ENCODE peak calls at places on chromosomes 4 and X, in six cellular contexts. O, X, B, Q, H and J are unnamed samples. For H3K36me3 and H3K4me1, the result is how much of the 10 kb centered on the place peaks cover.

GRCh38 chr4:86306816-86307215 is 53.0 kb downstream of the MAPK10 start:
- DNase-seq in O (no peak), X (no peak), B (peak), Q (no peak), H (no peak), J (no peak)

GRCh38 chr4:187141101-187141500 is 417.4 kb upstream of the FAT1 start:
- DNase-seq in O (no peak), X (no peak), B (no peak), Q (no peak), H (no peak), J (no peak)

GRCh38 chrX:131783555-131784338 is 239.4 kb upstream of the STK26 start:
- DNase-seq in O (no peak), X (no peak), B (peak), Q (peak), H (no peak), J (no peak)

GRCh38 chr4:184573701-184574100 is 75.5 kb downstream of the CASP3 start:
- DNase-seq in O (no peak), X (no peak), B (no peak), Q (no peak), H (no peak), J (no peak)

GRCh38 chr4:73019462-73020047 is 50.0 kb downstream of the COX18 start:
- DNase-seq in O (peak), X (no peak), B (peak), Q (peak), H (no peak), J (no peak)

GRCh38 chrX:130024127-130024526 is 41.7 kb downstream of the BCORL1 start:
- DNase-seq in O (peak), X (peak), B (peak), Q (no peak), H (peak), J (peak)

GRCh38 chrX:9310596-9310995 is 154.3 kb upstream of the TBL1X start:
- DNase-seq in O (no peak), X (no peak), B (no peak), Q (no peak), H (no peak), J (no peak)

GRCh38 chr4:75666299-75666698 is 6.9 kb downstream of the G3BP2 start:
- DNase-seq in O (no peak), X (no peak), B (no peak), Q (no peak), H (no peak), J (no peak)

GRCh38 chr4:136558940-136559494 is 973.3 kb downstream of the PCDH18 start:
- DNase-seq in O (no peak), X (no peak), B (no peak), Q (no peak), H (no peak), J (no peak)

GRCh38 chr4:119286377-119287002 is 35.4 kb downstream of the FABP2 start:
- DNase-seq in O (peak), X (no peak), B (peak), Q (no peak), H (peak), J (no peak)

GRCh38 chr4:108342325-108342986 is 173.7 kb upstream of the LEF1 start:
- DNase-seq in O (no peak), X (no peak), B (no peak), Q (no peak), H (no peak), J (no peak)

GRCh38 chr4:146329042-146329716 is 114.8 kb downstream of the REELD1 start:
- DNase-seq in O (no peak), X (no peak), B (peak), Q (peak), H (no peak), J (no peak)

GRCh38 chrX:13851996-13852695 is 35.3 kb upstream of the GPM6B start:
- DNase-seq in O (no peak), X (no peak), B (no peak), Q (no peak), H (no peak), J (no peak)

GRCh38 chrX:46325312-46325877 is 219.8 kb downstream of the ZNF674 start:
- DNase-seq in O (no peak), X (no peak), B (peak), Q (no peak), H (no peak), J (no peak)

GRCh38 chr4:88659890-88660208 is 37.8 kb downstream of the NAP1L5 start:
- DNase-seq in O (no peak), X (no peak), B (no peak), Q (no peak), H (no peak), J (no peak)

GRCh38 chr4:72631296-72631695 is 62.3 kb upstream of the ADAMTS3 start:
- DNase-seq in O (peak), X (peak), B (no peak), Q (no peak), H (no peak), J (no peak)

GRCh38 chr4:140099993-140100392 is 54.0 kb downstream of the MAML3 start:
- DNase-seq in O (peak), X (peak), B (peak), Q (no peak), H (peak), J (no peak)

GRCh38 chr4:172601195-172601594 is 567.4 kb upstream of the GALNT7 start:
- DNase-seq in O (no peak), X (no peak), B (peak), Q (no peak), H (no peak), J (peak)

GRCh38 chrX:42149786-42150185 is 226.4 kb upstream of the CASK start:
- DNase-seq in O (no peak), X (no peak), B (no peak), Q (no peak), H (no peak), J (no peak)

GRCh38 chr4:67550491-67551256 is 5.4 kb upstream of the CENPC start:
- DNase-seq in O (no peak), X (no peak), B (no peak), Q (no peak), H (no peak), J (no peak)

GRCh38 chr4:107666134-107666533 is 53.9 kb downstream of the PAPSS1 start:
- DNase-seq in O (no peak), X (no peak), B (peak), Q (no peak), H (no peak), J (no peak)

GRCh38 chrX:26373829-26374228 is 157.9 kb downstream of the MAGEB5 start:
- DNase-seq in O (no peak), X (no peak), B (no peak), Q (no peak), H (no peak), J (no peak)

DNA sequence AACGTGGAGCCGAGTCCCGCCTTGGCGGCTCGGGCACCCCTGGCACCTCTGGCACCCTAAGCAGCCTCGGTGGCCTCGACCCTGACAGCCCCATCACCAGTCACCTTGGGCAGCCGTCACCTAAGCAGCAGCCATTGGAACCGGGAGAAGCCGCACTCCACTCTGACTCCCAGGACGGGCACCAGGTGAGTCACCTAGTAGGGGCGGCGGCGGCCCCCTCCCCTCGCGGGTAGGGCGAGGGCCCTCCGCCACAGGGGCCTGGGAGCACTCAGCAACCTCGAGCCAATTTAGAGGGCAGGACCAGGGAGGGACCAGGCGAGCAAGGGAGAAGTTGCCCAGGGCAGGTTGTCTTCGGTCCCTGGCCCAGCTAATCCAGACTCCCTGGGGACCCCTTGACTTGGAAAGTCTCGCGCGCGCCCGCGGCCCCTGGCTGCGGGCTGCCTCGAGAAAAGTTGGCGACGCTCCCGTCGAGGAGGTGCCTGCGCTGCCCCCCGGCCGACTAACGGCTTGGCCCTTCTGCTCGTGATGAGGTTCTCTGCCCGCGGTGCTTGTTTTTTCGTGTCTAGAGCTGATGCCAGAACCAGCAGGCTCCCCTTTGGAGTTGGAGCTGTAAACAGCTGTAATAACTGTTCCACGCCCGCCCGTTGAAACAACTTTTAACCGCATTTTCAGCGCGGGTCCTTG is 749 bp downstream of the EDA start:
- DNase-seq in O (peak), X (peak), B (peak), Q (no peak), H (peak), J (no peak)
- H3K4me3 ChIP-seq in O (peak), X (peak), B (peak), Q (peak), H (peak), J (peak)

DNA sequence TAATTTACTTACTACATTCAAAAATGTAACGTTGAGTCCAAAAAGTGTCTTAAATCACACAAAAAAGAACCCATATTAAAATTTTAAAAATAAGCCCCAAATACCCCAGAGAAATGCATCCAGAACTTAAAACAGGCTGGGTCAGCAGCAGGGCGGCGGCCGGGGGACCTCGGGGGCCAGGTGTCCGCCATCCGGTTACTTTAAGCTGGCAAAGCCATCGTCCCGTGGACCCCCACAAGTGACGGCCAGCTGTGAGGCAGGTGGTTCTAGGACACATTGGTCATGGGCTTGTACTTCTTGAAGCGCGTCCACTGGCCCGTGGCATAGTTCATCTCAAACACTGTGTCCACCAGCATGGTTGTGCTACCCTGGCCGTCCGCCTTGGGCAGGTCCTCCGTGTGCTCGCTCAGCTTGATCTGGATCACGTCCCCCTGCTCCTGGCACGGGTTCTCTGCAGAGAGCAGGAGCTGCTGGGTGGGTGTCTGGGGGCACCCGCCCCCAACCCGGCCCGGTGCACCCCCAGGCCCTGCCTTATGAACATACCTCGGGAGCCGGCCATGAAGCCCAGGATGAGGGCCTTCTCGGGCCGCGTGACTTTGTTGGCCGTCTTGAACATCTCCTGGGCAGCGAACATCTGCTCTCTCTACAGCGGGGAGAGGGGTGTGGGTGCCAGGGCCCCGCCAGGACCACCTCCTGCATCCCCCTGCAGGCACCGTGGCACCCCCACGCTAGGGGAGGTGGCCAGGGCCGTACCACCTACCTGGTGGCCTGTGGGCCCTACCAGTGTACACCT is 25.5 kb downstream of the NELFA start:
- DNase-seq in O (no peak), X (no peak), B (no peak), Q (no peak), H (no peak), J (no peak)
- H3K36me3 ChIP-seq in O (under half), X (half or more), B (half or more), Q (under half), H (under half), J (half or more)

DNA sequence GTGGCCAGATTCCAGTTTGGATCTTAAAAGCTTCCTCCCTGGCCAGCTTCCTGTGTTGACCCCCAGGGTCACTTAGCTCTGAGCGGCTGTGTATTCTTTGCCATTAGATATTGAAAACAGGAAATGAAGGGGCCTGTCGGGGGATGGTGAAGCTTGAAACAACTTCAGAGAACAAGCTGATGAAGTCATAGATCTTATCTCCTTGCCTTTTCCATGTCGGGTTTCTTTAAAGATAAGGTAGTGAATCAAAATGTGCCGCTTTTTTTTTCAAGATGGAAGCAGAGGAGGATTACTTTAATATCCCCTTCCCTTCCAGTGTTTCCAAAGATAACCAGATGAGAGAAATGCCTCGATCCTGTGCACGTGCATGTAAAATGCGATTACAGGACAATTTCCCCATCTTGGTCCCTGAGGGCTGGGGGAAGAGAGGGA is 508.5 kb downstream of the MID1IP1 start:
- DNase-seq in O (peak), X (peak), B (peak), Q (no peak), H (peak), J (no peak)
- H3K4me1 ChIP-seq in O (under half), X (under half), B (under half), Q (under half), H (under half), J (under half)

GRCh38 chr4:180669637-180670036 is 1573.6 kb upstream of the TENM3 start:
- DNase-seq in O (no peak), X (no peak), B (no peak), Q (no peak), H (no peak), J (no peak)

GRCh38 chr4:180668732-180669131 is 1574.5 kb upstream of the TENM3 start:
- DNase-seq in O (no peak), X (no peak), B (no peak), Q (no peak), H (no peak), J (no peak)

GRCh38 chr4:180665994-180666818 is 1577.0 kb upstream of the TENM3 start:
- DNase-seq in O (peak), X (no peak), B (peak), Q (peak), H (no peak), J (peak)

GRCh38 chr4:180664766-180665368 is 1578.3 kb upstream of the TENM3 start:
- DNase-seq in O (peak), X (no peak), B (peak), Q (peak), H (peak), J (peak)

GRCh38 chr4:180665481-180665880 is 1577.7 kb upstream of the TENM3 start:
- DNase-seq in O (no peak), X (no peak), B (peak), Q (no peak), H (no peak), J (no peak)
- H3K4me3 ChIP-seq in O (no peak), X (no peak), B (peak), Q (no peak), H (no peak), J (no peak)

GRCh38 chrX:3697220-3697684 is 16.2 kb downstream of the PRKX start:
- DNase-seq in O (no peak), X (no peak), B (no peak), Q (no peak), H (no peak), J (no peak)
- H3K36me3 ChIP-seq in O (under half), X (under half), B (under half), Q (under half), H (under half), J (under half)

GRCh38 chrX:153492153-153492454 is 2.7 kb upstream of the BGN start:
- DNase-seq in O (no peak), X (no peak), B (no peak), Q (no peak), H (no peak), J (no peak)
- H3K4me1 ChIP-seq in O (under half), X (under half), B (under half), Q (under half), H (under half), J (under half)

GRCh38 chr4:153759407-153760226 is at the start of gene RNF175:
- DNase-seq in O (no peak), X (no peak), B (peak), Q (no peak), H (no peak), J (no peak)
- H3K4me3 ChIP-seq in O (peak), X (peak), B (peak), Q (peak), H (peak), J (peak)